ENCODE peak calls at places on chromosome 9, in five cellular contexts. W is HuH-7.5; F is amygdala; X is CD4-positive, CD25-positive, alpha-beta regulatory T cell; M is ELR. O is an unnamed sample.

GRCh38 chr9:100352201-100352726 is 478 bp downstream of the TEX10 start:
- DNase-seq in M (peak), F (no peak), W (peak), X (peak), O (peak)

GRCh38 chr9:136370687-136371530 is 2.6 kb downstream of the CARD9 start:
- DNase-seq in W (no peak), F (no peak), M (peak), X (no peak), O (no peak)

GRCh38 chr9:127854169-127854833 is at the start of gene ENG:
- DNase-seq in W (no peak), F (no peak), M (peak), X (no peak), O (no peak)

GRCh38 chr9:21919377-21920362 is 74.5 kb downstream of the CDKN2A start:
- DNase-seq in W (no peak), F (no peak), X (peak), M (peak), O (no peak)

GRCh38 chr9:133344071-133344470 is 3.9 kb downstream of the MED22 start:
- DNase-seq in W (no peak), X (no peak), F (no peak), M (no peak), O (no peak)

GRCh38 chr9:114981095-114981494 is 50.7 kb upstream of the TNFSF8 start:
- DNase-seq in W (no peak), F (no peak), X (no peak), M (peak), O (no peak)

GRCh38 chr9:93059097-93059959 is 827 bp downstream of the SUSD3 start:
- DNase-seq in X (peak), F (no peak), M (no peak), W (no peak), O (no peak)

GRCh38 chr9:69645488-69645887 is 26.7 kb downstream of the APBA1 start:
- DNase-seq in F (no peak), X (no peak), M (no peak), W (no peak), O (peak)

GRCh38 chr9:4497855-4498254 is 7.6 kb downstream of the SLC1A1 start:
- DNase-seq in W (no peak), X (no peak), M (peak), F (no peak), O (no peak)

GRCh38 chr9:7906783-7907182 is 107.2 kb upstream of the DMAC1 start:
- DNase-seq in W (no peak), X (no peak), M (no peak), F (no peak), O (no peak)

GRCh38 chr9:129235931-129236331 is 57.9 kb upstream of the IER5L start:
- DNase-seq in F (no peak), W (no peak), X (peak), M (no peak), O (no peak)

GRCh38 chr9:81874926-81875325 is 53.3 kb upstream of the SPATA31D4 start:
- DNase-seq in F (no peak), X (no peak), W (no peak), M (peak), O (no peak)

GRCh38 chr9:129291041-129291501 is 113.0 kb upstream of the IER5L start:
- DNase-seq in F (no peak), W (no peak), M (no peak), X (no peak), O (no peak)

GRCh38 chr9:83937861-83938455 is 16.7 kb upstream of the KIF27 start:
- DNase-seq in X (peak), F (no peak), W (peak), M (peak), O (no peak)

GRCh38 chr9:32701321-32702022 is 66.0 kb upstream of the TAF1L start:
- DNase-seq in W (no peak), F (no peak), M (no peak), X (no peak), O (no peak)

GRCh38 chr9:136230773-136231172 is 14.8 kb downstream of the QSOX2 start:
- DNase-seq in X (no peak), M (no peak), F (no peak), W (no peak), O (no peak)

GRCh38 chr9:127833555-127833954 is 20.9 kb downstream of the ENG start:
- DNase-seq in M (no peak), W (no peak), F (no peak), X (no peak), O (no peak)

GRCh38 chr9:74773886-74774479 is 113.7 kb downstream of the TRPM6 start:
- DNase-seq in W (peak), X (peak), F (peak), M (peak), O (peak)

GRCh38 chr9:130010151-130010988 is 32.6 kb downstream of the FNBP1 start:
- DNase-seq in M (no peak), F (no peak), W (no peak), X (no peak), O (no peak)

GRCh38 chr9:127168756-127169506 is 46.5 kb upstream of the ANGPTL2 start:
- DNase-seq in W (no peak), F (no peak), M (no peak), X (no peak), O (no peak)

GRCh38 chr9:124197177-124198095 is 60.3 kb upstream of the NEK6 start:
- DNase-seq in M (no peak), X (no peak), F (no peak), W (no peak), O (no peak)

GRCh38 chr9:81476808-81477207 is 212.5 kb downstream of the TLE1 start:
- DNase-seq in W (no peak), F (no peak), M (no peak), X (no peak), O (no peak)

GRCh38 chr9:72309366-72310133 is 55.5 kb downstream of the ZFAND5 start:
- DNase-seq in F (no peak), M (no peak), X (no peak), W (no peak), O (no peak)

GRCh38 chr9:123216387-123216786 is 52.0 kb downstream of the STRBP start:
- DNase-seq in M (peak), F (no peak), W (no peak), X (no peak), O (no peak)

GRCh38 chr9:95131023-95131943 is 186.2 kb downstream of the FANCC start:
- DNase-seq in X (peak), M (peak), W (peak), F (peak), O (peak)

GRCh38 chr9:106588601-106589000 is 274.4 kb upstream of the ZNF462 start:
- DNase-seq in F (no peak), M (peak), X (no peak), W (no peak), O (no peak)

GRCh38 chr9:3498691-3499090 is 27.1 kb downstream of the RFX3 start:
- DNase-seq in F (no peak), X (no peak), M (no peak), W (no peak), O (no peak)

GRCh38 chr9:96382175-96382574 is 1.3 kb downstream of the SLC35D2 start:
- DNase-seq in X (no peak), W (no peak), F (no peak), M (peak), O (no peak)

GRCh38 chr9:108323615-108324014 is 532.2 kb downstream of the ACTL7B start:
- DNase-seq in F (no peak), M (peak), X (no peak), W (no peak), O (no peak)

O was measured in occipital lobe.